ENCODE peak calls at places on chromosomes 2 and 18, in ten cellular contexts. B is NCI-H1092, S is fibroblast of pulmonary artery, M is T-helper 22 cell, G is fibroblast of the conjunctiva, N is lung microvascular endothelial cell, T is uterus, Y is amygdala, X is OCI-M1, F is left lung. Q is an unnamed sample.

GRCh38 chr2:38260469-38260868 is 116.6 kb downstream of the ATL2 start:
- DNase-seq in B (no peak), S (no peak), M (no peak), G (no peak), N (no peak), T (no peak), Y (no peak), X (no peak), F (no peak), Q (no peak)

GRCh38 chr2:55419236-55419513 is 481 bp downstream of the CCDC88A start:
- DNase-seq in B (no peak), S (peak; percentile 44), M (no peak), G (no peak), N (no peak), T (no peak), Y (no peak), X (no peak), F (no peak), Q (no peak)

GRCh38 chr18:11785444-11786055 is 65.7 kb upstream of the CHMP1B start:
- DNase-seq in B (no peak), S (no peak), M (no peak), G (no peak), N (no peak), T (no peak), Y (no peak), X (no peak), F (no peak), Q (no peak)

GRCh38 chr2:19785432-19785831 is 116.4 kb downstream of the TTC32 start:
- DNase-seq in B (no peak), S (peak; percentile 76), M (no peak), G (peak; percentile 49), N (no peak), T (no peak), Y (no peak), X (no peak), F (no peak), Q (no peak)

GRCh38 chr2:239106314-239106908 is 258.5 kb downstream of the TWIST2 start:
- DNase-seq in B (no peak), S (peak; percentile 78), M (no peak), G (peak; percentile 65), N (peak; percentile 86), T (peak; percentile 32), Y (peak; percentile 66), X (peak; percentile 60), F (no peak), Q (peak; percentile 56)

GRCh38 chr2:225076125-225076524 is 33.9 kb upstream of the DOCK10 start:
- DNase-seq in B (no peak), S (no peak), M (no peak), G (peak; percentile 48), N (no peak), T (no peak), Y (no peak), X (no peak), F (no peak), Q (no peak)

GRCh38 chr18:8260319-8260718 is 348.9 kb upstream of the RAB12 start:
- DNase-seq in B (no peak), S (no peak), M (no peak), G (no peak), N (no peak), T (no peak), Y (no peak), X (no peak), F (no peak), Q (no peak)

GRCh38 chr2:7692657-7693161 is 775.5 kb downstream of the RNF144A start:
- DNase-seq in B (peak; percentile 6), S (peak; percentile 42), M (no peak), G (peak; percentile 81), N (no peak), T (no peak), Y (no peak), X (no peak), F (no peak), Q (no peak)

GRCh38 chr2:39194686-39195085 is 49.1 kb downstream of the CDKL4 start:
- DNase-seq in B (no peak), S (no peak), M (no peak), G (no peak), N (no peak), T (no peak), Y (no peak), X (no peak), F (no peak), Q (no peak)

GRCh38 chr2:130836501-130837174 is at the start of gene ARHGEF4:
- DNase-seq in B (no peak), S (peak; percentile 18), M (no peak), G (no peak), N (peak; percentile 36), T (no peak), Y (no peak), X (no peak), F (peak; percentile 47), Q (no peak)

GRCh38 chr2:65071499-65072180 is 15.4 kb downstream of the CEP68 start:
- DNase-seq in B (no peak), S (peak; percentile 18), M (no peak), G (no peak), N (no peak), T (no peak), Y (no peak), X (no peak), F (no peak), Q (no peak)

GRCh38 chr2:79855264-79856006 is 342.6 kb downstream of the CTNNA2 start:
- DNase-seq in B (no peak), S (no peak), M (no peak), G (no peak), N (no peak), T (no peak), Y (no peak), X (peak; percentile 13), F (no peak), Q (peak; percentile 31)

GRCh38 chr2:160581035-160581434 is 87.4 kb upstream of the RBMS1 start:
- DNase-seq in B (no peak), S (peak; percentile 27), M (no peak), G (no peak), N (no peak), T (no peak), Y (no peak), X (no peak), F (no peak), Q (no peak)

GRCh38 chr2:50344509-50345106 is 687.3 kb downstream of the NRXN1 start:
- DNase-seq in B (no peak), S (no peak), M (no peak), G (no peak), N (no peak), T (no peak), Y (no peak), X (peak; percentile 42), F (no peak), Q (no peak)

GRCh38 chr2:178193496-178193822 is 853 bp upstream of the OSBPL6 start:
- DNase-seq in B (no peak), S (no peak), M (no peak), G (no peak), N (peak; percentile 5), T (no peak), Y (no peak), X (no peak), F (no peak), Q (no peak)

GRCh38 chr2:76202866-76203265 is 492.2 kb upstream of the GCFC2 start:
- DNase-seq in B (no peak), S (no peak), M (no peak), G (no peak), N (no peak), T (no peak), Y (no peak), X (no peak), F (no peak), Q (no peak)

GRCh38 chr2:111897924-111898702 is at the start of gene MERTK:
- DNase-seq in B (peak; percentile 26), S (peak; percentile 78), M (peak; percentile 11), G (peak; percentile 50), N (peak; percentile 97), T (peak; percentile 87), Y (peak; percentile 67), X (peak; percentile 61), F (peak; percentile 92), Q (peak; percentile 69)

GRCh38 chr2:229445501-229446294 is 174.6 kb upstream of the PID1 start:
- DNase-seq in B (no peak), S (peak; percentile 77), M (no peak), G (peak; percentile 31), N (no peak), T (peak; percentile 75), Y (peak; percentile 18), X (no peak), F (no peak), Q (peak; percentile 32)

GRCh38 chr2:110807520-110807919 is 75.1 kb downstream of the ACOXL start:
- DNase-seq in B (no peak), S (peak; percentile 6), M (no peak), G (peak; percentile 36), N (no peak), T (no peak), Y (no peak), X (no peak), F (no peak), Q (no peak)

GRCh38 chr18:21275645-21276044 is 33.6 kb downstream of the GREB1L start:
- DNase-seq in B (no peak), S (no peak), M (no peak), G (no peak), N (no peak), T (no peak), Y (no peak), X (no peak), F (no peak), Q (no peak)